ENCODE peak calls at places on chromosomes 2 and 18, in nine cellular contexts. E is GM20000, Q is lower lobe of right lung, A is fibroblast of mammary gland, Y is ecto neural progenitor cell, O is body of pancreas, D is BE2C, B is activated gamma-delta T cell, P is endothelial cell of umbilical vein. N is an unnamed sample.

GRCh38 chr2:38105911-38106310 is 30.0 kb upstream of the CYP1B1 start:
- DNase-seq in E (no peak), Q (no peak), A (no peak), Y (no peak), O (no peak), D (peak), B (no peak), P (no peak), N (no peak)

GRCh38 chr2:99354060-99354459 is 16.9 kb downstream of the EIF5B start:
- DNase-seq in E (no peak), Q (no peak), A (peak), Y (no peak), O (no peak), D (no peak), B (no peak), P (no peak), N (no peak)

GRCh38 chr2:9473985-9474360 is 378 bp upstream of the IAH1 start:
- DNase-seq in E (peak), Q (peak), A (peak), Y (no peak), O (peak), D (no peak), B (peak), P (peak), N (peak)

GRCh38 chr2:237254911-237255578 is 158.9 kb downstream of the COL6A3 start:
- DNase-seq in E (no peak), Q (no peak), A (peak), Y (no peak), O (no peak), D (no peak), B (no peak), P (peak), N (no peak)

GRCh38 chr2:54653572-54654204 is 69.8 kb upstream of the EML6 start:
- DNase-seq in E (no peak), Q (no peak), A (no peak), Y (no peak), O (no peak), D (no peak), B (no peak), P (no peak), N (no peak)

GRCh38 chr2:46776687-46777327 is 138.8 kb downstream of the MCFD2 start:
- DNase-seq in E (peak), Q (peak), A (peak), Y (no peak), O (peak), D (peak), B (no peak), P (peak), N (peak)

GRCh38 chr2:240557101-240557751 is 562 bp downstream of the ANKMY1 start:
- DNase-seq in E (no peak), Q (peak), A (no peak), Y (no peak), O (peak), D (peak), B (no peak), P (no peak), N (peak)

GRCh38 chr2:42105330-42106256 is 57.8 kb downstream of the PKDCC start:
- DNase-seq in E (peak), Q (peak), A (no peak), Y (no peak), O (no peak), D (no peak), B (no peak), P (no peak), N (peak)

GRCh38 chr2:205474746-205475145 is 207.6 kb upstream of the NRP2 start:
- DNase-seq in E (no peak), Q (no peak), A (peak), Y (no peak), O (no peak), D (no peak), B (no peak), P (peak), N (no peak)

GRCh38 chr2:85326406-85326945 is 1.3 kb downstream of the TGOLN2 start:
- DNase-seq in E (peak), Q (no peak), A (peak), Y (no peak), O (no peak), D (no peak), B (no peak), P (peak), N (peak)

GRCh38 chr2:122390406-122390805 is 635.0 kb downstream of the TSN start:
- DNase-seq in E (no peak), Q (no peak), A (no peak), Y (no peak), O (no peak), D (no peak), B (no peak), P (no peak), N (no peak)

GRCh38 chr2:3754280-3754679 is 50.9 kb downstream of the DCDC2C start:
- DNase-seq in E (no peak), Q (no peak), A (no peak), Y (no peak), O (no peak), D (no peak), B (no peak), P (no peak), N (no peak)

GRCh38 chr2:190996338-190996946 is 17.5 kb downstream of the STAT1 start:
- DNase-seq in E (peak), Q (peak), A (peak), Y (peak), O (peak), D (peak), B (no peak), P (peak), N (peak)

GRCh38 chr18:80088823-80089222 is 20.2 kb upstream of the ADNP2 start:
- DNase-seq in E (no peak), Q (no peak), A (no peak), Y (no peak), O (no peak), D (no peak), B (no peak), P (no peak), N (no peak)

GRCh38 chr2:240245706-240246105 is 105.2 kb upstream of the OTOS start:
- DNase-seq in E (no peak), Q (peak), A (peak), Y (peak), O (peak), D (peak), B (no peak), P (no peak), N (peak)

GRCh38 chr2:85604568-85605339 is 2.3 kb upstream of the TMEM150A start:
- DNase-seq in E (no peak), Q (no peak), A (no peak), Y (no peak), O (no peak), D (no peak), B (no peak), P (no peak), N (no peak)

GRCh38 chr2:17911491-17912260 is 33.2 kb downstream of the KCNS3 start:
- DNase-seq in E (no peak), Q (no peak), A (no peak), Y (no peak), O (no peak), D (no peak), B (no peak), P (no peak), N (no peak)

GRCh38 chr2:118737690-118738089 is 109.8 kb downstream of the EN1 start:
- DNase-seq in E (no peak), Q (no peak), A (no peak), Y (no peak), O (no peak), D (no peak), B (no peak), P (no peak), N (no peak)

GRCh38 chr2:27708666-27709065 is 45.0 kb downstream of the SLC4A1AP start:
- DNase-seq in E (no peak), Q (no peak), A (no peak), Y (no peak), O (no peak), D (no peak), B (no peak), P (no peak), N (no peak)

N was measured in left colon.